ENCODE peak calls at places on chromosomes 12 and 14, in five cellular contexts. H is psoas muscle, R is heart left ventricle, S is left ventricle myocardium inferior, F is tibial nerve. Z is an unnamed sample.

GRCh38 chr12:11860026-11860425 is 210.6 kb downstream of the ETV6 start:
- DNase-seq in H (no peak), R (no peak), S (no peak), F (no peak), Z (peak)

GRCh38 chr14:65502676-65503124 is 90.2 kb downstream of the FUT8 start:
- DNase-seq in H (no peak), R (no peak), S (no peak), F (no peak), Z (no peak)

GRCh38 chr14:63781686-63782085 is 53.8 kb upstream of the SGPP1 start:
- DNase-seq in H (no peak), R (no peak), S (no peak), F (no peak), Z (no peak)

GRCh38 chr12:80135624-80136023 is 36.3 kb downstream of the OTOGL start:
- DNase-seq in H (no peak), R (no peak), S (no peak), F (no peak), Z (no peak)

GRCh38 chr14:62162998-62163589 is 400.9 kb downstream of the SNAPC1 start:
- DNase-seq in H (no peak), R (no peak), S (no peak), F (no peak), Z (peak)

GRCh38 chr12:69354172-69354560 is 5.4 kb upstream of the YEATS4 start:
- DNase-seq in H (no peak), R (no peak), S (no peak), F (no peak), Z (no peak)

GRCh38 chr12:97716356-97716755 is 253.8 kb downstream of the RMST start:
- DNase-seq in H (no peak), R (no peak), S (no peak), F (no peak), Z (no peak)

GRCh38 chr14:37550511-37550910 is 44.5 kb downstream of the FOXA1 start:
- DNase-seq in H (no peak), R (no peak), S (no peak), F (no peak), Z (no peak)

GRCh38 chr12:88924162-88924561 is 343.9 kb upstream of the KITLG start:
- DNase-seq in H (no peak), R (no peak), S (no peak), F (no peak), Z (no peak)

GRCh38 chr12:75982974-75983660 is 48.5 kb downstream of the PHLDA1 start:
- DNase-seq in H (no peak), R (no peak), S (peak), F (no peak), Z (no peak)

GRCh38 chr14:69133206-69134125 is 19.5 kb downstream of the DCAF5 start:
- DNase-seq in H (no peak), R (no peak), S (no peak), F (no peak), Z (peak)

GRCh38 chr14:74217672-74218448 is 21.4 kb upstream of the VSX2 start:
- DNase-seq in H (peak), R (peak), S (peak), F (peak), Z (peak)

GRCh38 chr14:27587103-27587502 is 989.3 kb upstream of the NOVA1 start:
- DNase-seq in H (no peak), R (no peak), S (no peak), F (no peak), Z (no peak)

GRCh38 chr14:49549446-49549845 is 36.7 kb downstream of the RPS29 start:
- DNase-seq in H (no peak), R (no peak), S (no peak), F (no peak), Z (no peak)

GRCh38 chr12:2410490-2410889 is 357.7 kb downstream of the CACNA1C start:
- DNase-seq in H (peak), R (no peak), S (no peak), F (no peak), Z (no peak)

GRCh38 chr14:97499790-97500481 is 702.8 kb downstream of the VRK1 start:
- DNase-seq in H (no peak), R (no peak), S (no peak), F (no peak), Z (no peak)

GRCh38 chr12:2813573-2814185 is 1.2 kb downstream of the ITFG2 start:
- DNase-seq in H (no peak), R (no peak), S (no peak), F (no peak), Z (peak)

GRCh38 chr12:61385771-61386170 is 874.4 kb upstream of the USP15 start:
- DNase-seq in H (no peak), R (no peak), S (no peak), F (no peak), Z (no peak)

GRCh38 chr12:102549691-102550090 is 69.3 kb upstream of the IGF1 start:
- DNase-seq in H (no peak), R (no peak), S (no peak), F (no peak), Z (no peak)

GRCh38 chr14:79098324-79098723 is 928.2 kb downstream of the NRXN3 start:
- DNase-seq in H (no peak), R (no peak), S (no peak), F (no peak), Z (no peak)

GRCh38 chr14:104359969-104360442 is 219.6 kb upstream of the C14orf180 start:
- DNase-seq in H (no peak), R (no peak), S (no peak), F (no peak), Z (no peak)

DNA sequence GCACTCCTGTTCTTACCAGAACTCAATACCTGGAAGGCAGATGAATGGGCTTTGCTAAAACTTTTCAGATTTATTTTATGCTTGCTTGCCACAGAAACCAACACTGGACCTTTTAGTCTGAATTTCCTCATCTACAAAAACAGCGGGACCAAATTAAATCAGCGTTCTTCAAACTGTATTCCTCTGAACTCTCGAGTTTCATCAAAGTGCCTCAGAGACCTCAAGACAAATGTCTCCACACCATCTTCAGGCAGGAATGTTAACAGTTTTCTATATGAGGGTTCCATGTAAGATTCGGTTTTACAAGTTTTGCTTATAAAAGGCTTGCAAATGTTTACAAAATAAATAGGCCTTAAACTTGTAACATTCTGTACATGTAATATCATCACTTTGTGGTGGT is 74.6 kb downstream of the MED13L start:
- DNase-seq in H (no peak), R (no peak), S (no peak), F (no peak), Z (no peak)
- TF ChIP-seq CTCF in H (peak), R (no peak), S (no peak), F (peak), Z (no peak)

GRCh38 chr14:54719406-54719805 is 152.5 kb downstream of the SAMD4A start:
- DNase-seq in H (no peak), R (no peak), S (no peak), F (no peak), Z (no peak)

GRCh38 chr14:54713364-54713763 is 146.4 kb downstream of the SAMD4A start:
- DNase-seq in H (no peak), R (no peak), S (no peak), F (no peak), Z (no peak)

GRCh38 chr14:54715811-54716210 is 148.9 kb downstream of the SAMD4A start:
- DNase-seq in H (no peak), R (no peak), S (no peak), F (no peak), Z (no peak)

GRCh38 chr14:54715244-54715643 is 148.3 kb downstream of the SAMD4A start:
- DNase-seq in H (no peak), R (no peak), S (no peak), F (no peak), Z (no peak)

DNA sequence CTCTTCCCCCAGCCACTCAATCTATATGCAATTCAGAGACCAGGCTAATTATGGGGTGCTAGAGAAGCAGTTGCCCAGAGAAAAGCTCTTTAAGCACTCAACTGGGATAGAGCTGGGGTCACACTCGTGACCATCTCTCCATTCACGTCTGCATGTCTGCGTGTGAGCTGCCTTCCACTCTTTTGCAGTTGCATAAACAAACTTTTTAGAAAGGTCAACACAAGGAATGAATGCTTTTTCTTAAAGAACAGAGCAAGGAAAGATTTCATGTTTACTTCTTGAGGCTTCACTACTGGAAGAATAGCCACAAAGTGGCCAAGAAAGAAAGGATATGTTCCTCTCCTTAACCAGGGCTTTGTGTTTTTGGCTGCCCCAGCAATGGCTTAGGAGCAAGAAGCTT is 151.1 kb downstream of the SAMD4A start:
- DNase-seq in H (no peak), R (no peak), S (no peak), F (no peak), Z (no peak)
- TF ChIP-seq CTCF in H (no peak), R (no peak), S (no peak), F (no peak), Z (no peak)

DNA sequence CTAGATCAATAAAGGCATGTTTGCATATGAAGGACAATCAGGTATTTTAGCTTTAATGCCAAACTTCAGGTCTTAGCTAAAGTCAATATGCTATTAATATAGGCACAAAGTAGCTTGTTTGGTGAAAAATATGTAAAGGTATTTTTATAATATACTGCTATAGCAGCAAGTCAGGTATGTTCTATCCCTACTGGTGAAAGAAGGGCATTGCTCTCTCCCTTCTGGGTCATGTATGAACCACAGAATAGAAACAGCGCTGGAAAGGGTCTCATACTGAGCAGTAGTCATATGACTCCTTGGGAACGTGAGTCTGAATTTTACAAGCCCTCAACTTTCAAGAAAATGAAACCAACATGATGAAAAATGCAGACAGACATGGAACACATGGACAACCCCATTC is 314.6 kb downstream of the GRIN2B start:
- DNase-seq in H (no peak), R (no peak), S (no peak), F (no peak), Z (no peak)
- TF ChIP-seq CTCF in H (no peak), R (no peak), S (no peak), F (no peak), Z (no peak)

GRCh38 chr12:71754461-71755145 is at the start of gene RAB21:
- DNase-seq in H (peak), R (peak), S (peak), F (peak), Z (peak)
- TF ChIP-seq CTCF in H (peak), R (peak), S (peak), F (peak), Z (no peak)

Z was measured in activated CD8-positive, alpha-beta T cell treated with anti-CD3 and anti-CD28 coated beads for 36 hours.